ENCODE peak calls at places on chromosomes 6 and 20, in seven cellular contexts. One of them, this sample, is unnamed. For H3K4me1, the result is how much of the 10 kb centered on the place peaks cover.

GRCh38 chr6:93105017-93105416 is 314.3 kb downstream of the EPHA7 start:
- DNase-seq in IMR-90: peak
- DNase-seq in ascending aorta: no peak
- DNase-seq in H1: no peak
- DNase-seq in CD8-positive, alpha-beta memory T cell: no peak
- DNase-seq in pancreas: no peak
- DNase-seq in MM.1S: no peak
- DNase-seq in this sample: no peak

GRCh38 chr6:52577022-52577777 is at the start of gene TRAM2:
- DNase-seq in IMR-90: peak
- DNase-seq in pancreas: peak
- DNase-seq in H1: peak
- DNase-seq in MM.1S: peak
- DNase-seq in CD8-positive, alpha-beta memory T cell: peak
- DNase-seq in ascending aorta: peak
- DNase-seq in this sample: peak

GRCh38 chr20:36408219-36408618 is 102.1 kb downstream of the DLGAP4 start:
- DNase-seq in MM.1S: no peak
- DNase-seq in IMR-90: peak
- DNase-seq in pancreas: no peak
- DNase-seq in CD8-positive, alpha-beta memory T cell: no peak
- DNase-seq in ascending aorta: no peak
- DNase-seq in H1: no peak
- DNase-seq in this sample: no peak

GRCh38 chr6:21593412-21593926 is at the start of gene SOX4:
- DNase-seq in H1: peak
- DNase-seq in IMR-90: peak
- DNase-seq in CD8-positive, alpha-beta memory T cell: peak
- DNase-seq in pancreas: peak
- DNase-seq in MM.1S: peak
- DNase-seq in ascending aorta: peak
- DNase-seq in this sample: peak

GRCh38 chr6:130900913-130901312 is 73.7 kb downstream of the SMLR1 start:
- DNase-seq in CD8-positive, alpha-beta memory T cell: no peak
- DNase-seq in H1: no peak
- DNase-seq in IMR-90: peak
- DNase-seq in MM.1S: no peak
- DNase-seq in ascending aorta: peak
- DNase-seq in pancreas: no peak
- DNase-seq in this sample: no peak

GRCh38 chr6:39980839-39981580 is 46.7 kb upstream of the MOCS1 start:
- DNase-seq in MM.1S: peak
- DNase-seq in ascending aorta: no peak
- DNase-seq in CD8-positive, alpha-beta memory T cell: no peak
- DNase-seq in H1: peak
- DNase-seq in pancreas: no peak
- DNase-seq in IMR-90: peak
- DNase-seq in this sample: no peak

GRCh38 chr6:89237158-89237557 is 20.0 kb upstream of the GABRR1 start:
- DNase-seq in CD8-positive, alpha-beta memory T cell: no peak
- DNase-seq in MM.1S: no peak
- DNase-seq in ascending aorta: no peak
- DNase-seq in IMR-90: no peak
- DNase-seq in pancreas: no peak
- DNase-seq in H1: no peak
- DNase-seq in this sample: no peak

GRCh38 chr6:22708469-22708868 is 139.1 kb downstream of the HDGFL1 start:
- DNase-seq in CD8-positive, alpha-beta memory T cell: no peak
- DNase-seq in ascending aorta: no peak
- DNase-seq in IMR-90: no peak
- DNase-seq in MM.1S: no peak
- DNase-seq in H1: no peak
- DNase-seq in pancreas: no peak
- DNase-seq in this sample: no peak

GRCh38 chr6:89122625-89123024 is 4.8 kb upstream of the SRSF12 start:
- DNase-seq in ascending aorta: no peak
- DNase-seq in pancreas: no peak
- DNase-seq in IMR-90: peak
- DNase-seq in H1: no peak
- DNase-seq in CD8-positive, alpha-beta memory T cell: no peak
- DNase-seq in MM.1S: peak
- DNase-seq in this sample: no peak

GRCh38 chr6:169323221-169323620 is 69.6 kb upstream of the THBS2 start:
- DNase-seq in pancreas: no peak
- DNase-seq in MM.1S: no peak
- DNase-seq in CD8-positive, alpha-beta memory T cell: no peak
- DNase-seq in IMR-90: no peak
- DNase-seq in H1: no peak
- DNase-seq in ascending aorta: no peak
- DNase-seq in this sample: no peak

GRCh38 chr6:26363882-26364825 is 844 bp upstream of the BTN3A2 start:
- DNase-seq in MM.1S: no peak
- DNase-seq in CD8-positive, alpha-beta memory T cell: no peak
- DNase-seq in ascending aorta: no peak
- DNase-seq in H1: no peak
- DNase-seq in IMR-90: no peak
- DNase-seq in pancreas: no peak
- DNase-seq in this sample: no peak

GRCh38 chr20:19397676-19398075 is 185.2 kb downstream of the SLC24A3 start:
- DNase-seq in IMR-90: no peak
- DNase-seq in MM.1S: peak
- DNase-seq in CD8-positive, alpha-beta memory T cell: no peak
- DNase-seq in pancreas: no peak
- DNase-seq in H1: no peak
- DNase-seq in ascending aorta: no peak
- DNase-seq in this sample: no peak

GRCh38 chr20:57526067-57526884 is 1.3 kb upstream of the CTCFL start:
- DNase-seq in IMR-90: no peak
- DNase-seq in CD8-positive, alpha-beta memory T cell: no peak
- DNase-seq in pancreas: no peak
- DNase-seq in H1: peak
- DNase-seq in ascending aorta: no peak
- DNase-seq in MM.1S: no peak
- DNase-seq in this sample: no peak

GRCh38 chr6:101582786-101583185 is 189.3 kb downstream of the GRIK2 start:
- DNase-seq in pancreas: no peak
- DNase-seq in ascending aorta: no peak
- DNase-seq in CD8-positive, alpha-beta memory T cell: no peak
- DNase-seq in MM.1S: no peak
- DNase-seq in H1: no peak
- DNase-seq in IMR-90: no peak
- DNase-seq in this sample: no peak

GRCh38 chr6:97813881-97814280 is 530.9 kb upstream of the MMS22L start:
- DNase-seq in IMR-90: no peak
- DNase-seq in ascending aorta: no peak
- DNase-seq in H1: no peak
- DNase-seq in MM.1S: no peak
- DNase-seq in pancreas: no peak
- DNase-seq in CD8-positive, alpha-beta memory T cell: no peak
- DNase-seq in this sample: no peak

GRCh38 chr6:120260713-120261112 is 911.2 kb upstream of the MAN1A1 start:
- DNase-seq in MM.1S: no peak
- DNase-seq in H1: no peak
- DNase-seq in ascending aorta: no peak
- DNase-seq in CD8-positive, alpha-beta memory T cell: no peak
- DNase-seq in IMR-90: no peak
- DNase-seq in pancreas: no peak
- DNase-seq in this sample: no peak

GRCh38 chr6:168370310-168370991 is 50.9 kb upstream of the DACT2 start:
- DNase-seq in IMR-90: no peak
- DNase-seq in H1: peak
- DNase-seq in pancreas: peak
- DNase-seq in CD8-positive, alpha-beta memory T cell: no peak
- DNase-seq in ascending aorta: peak
- DNase-seq in MM.1S: peak
- DNase-seq in this sample: peak

GRCh38 chr6:36129889-36130671 is at the start of gene MAPK13:
- DNase-seq in MM.1S: peak
- DNase-seq in IMR-90: peak
- DNase-seq in ascending aorta: peak
- DNase-seq in H1: peak
- DNase-seq in pancreas: peak
- DNase-seq in CD8-positive, alpha-beta memory T cell: no peak
- DNase-seq in this sample: peak

GRCh38 chr20:23231561-23232218 is 118.9 kb upstream of the NXT1 start:
- DNase-seq in pancreas: no peak
- DNase-seq in IMR-90: peak
- DNase-seq in CD8-positive, alpha-beta memory T cell: no peak
- DNase-seq in MM.1S: no peak
- DNase-seq in ascending aorta: no peak
- DNase-seq in H1: peak
- DNase-seq in this sample: no peak

GRCh38 chr6:77548662-77549366 is 85.5 kb upstream of the HTR1B start:
- DNase-seq in ascending aorta: no peak
- DNase-seq in MM.1S: peak
- DNase-seq in H1: no peak
- DNase-seq in IMR-90: no peak
- DNase-seq in pancreas: no peak
- DNase-seq in CD8-positive, alpha-beta memory T cell: no peak
- DNase-seq in this sample: no peak

GRCh38 chr6:101117397-101118185 is 236.5 kb upstream of the ASCC3 start:
- DNase-seq in ascending aorta: no peak
- DNase-seq in H1: peak
- DNase-seq in CD8-positive, alpha-beta memory T cell: no peak
- DNase-seq in MM.1S: no peak
- DNase-seq in pancreas: peak
- DNase-seq in IMR-90: no peak
- DNase-seq in this sample: no peak

GRCh38 chr20:21235713-21236445 is 67.3 kb upstream of the XRN2 start:
- DNase-seq in H1: peak
- DNase-seq in pancreas: peak
- DNase-seq in IMR-90: peak
- DNase-seq in CD8-positive, alpha-beta memory T cell: peak
- DNase-seq in MM.1S: peak
- DNase-seq in ascending aorta: peak
- DNase-seq in this sample: peak

GRCh38 chr6:31441368-31442267 is 38.2 kb downstream of the MICA start:
- DNase-seq in IMR-90: peak
- DNase-seq in CD8-positive, alpha-beta memory T cell: peak
- DNase-seq in pancreas: peak
- DNase-seq in MM.1S: peak
- DNase-seq in ascending aorta: peak
- DNase-seq in H1: peak
- DNase-seq in this sample: peak

GRCh38 chr6:111922454-111923297 is 49.4 kb upstream of the FYN start:
- DNase-seq in pancreas: no peak
- DNase-seq in MM.1S: no peak
- DNase-seq in H1: no peak
- DNase-seq in IMR-90: peak
- DNase-seq in CD8-positive, alpha-beta memory T cell: no peak
- DNase-seq in ascending aorta: no peak
- DNase-seq in this sample: no peak

GRCh38 chr6:108453601-108454157 is 107.0 kb upstream of the FOXO3 start:
- DNase-seq in IMR-90: peak
- DNase-seq in pancreas: no peak
- DNase-seq in MM.1S: peak
- DNase-seq in CD8-positive, alpha-beta memory T cell: no peak
- DNase-seq in ascending aorta: no peak
- DNase-seq in H1: no peak
- DNase-seq in this sample: no peak

GRCh38 chr6:42808492-42809483 is 26.9 kb downstream of the BICRAL start:
- DNase-seq in ascending aorta: peak
- DNase-seq in MM.1S: no peak
- DNase-seq in IMR-90: no peak
- DNase-seq in H1: no peak
- DNase-seq in CD8-positive, alpha-beta memory T cell: no peak
- DNase-seq in pancreas: no peak
- DNase-seq in this sample: no peak
- H3K4me3 ChIP-seq in ascending aorta: no peak
- H3K4me3 ChIP-seq in MM.1S: no peak
- H3K4me3 ChIP-seq in IMR-90: no peak
- H3K4me3 ChIP-seq in H1: no peak
- H3K4me3 ChIP-seq in CD8-positive, alpha-beta memory T cell: no peak
- H3K4me3 ChIP-seq in pancreas: no peak
- H3K4me3 ChIP-seq in this sample: no peak

GRCh38 chr6:16472349-16473069 is 234.1 kb downstream of the GMPR start:
- DNase-seq in CD8-positive, alpha-beta memory T cell: no peak
- DNase-seq in H1: no peak
- DNase-seq in MM.1S: no peak
- DNase-seq in ascending aorta: no peak
- DNase-seq in pancreas: no peak
- DNase-seq in IMR-90: peak
- DNase-seq in this sample: no peak

GRCh38 chr6:16470502-16471221 is 232.3 kb downstream of the GMPR start:
- DNase-seq in ascending aorta: no peak
- DNase-seq in pancreas: no peak
- DNase-seq in H1: no peak
- DNase-seq in IMR-90: no peak
- DNase-seq in MM.1S: no peak
- DNase-seq in CD8-positive, alpha-beta memory T cell: no peak
- DNase-seq in this sample: no peak

GRCh38 chr6:16473184-16473907 is 235.0 kb downstream of the GMPR start:
- DNase-seq in MM.1S: peak
- DNase-seq in CD8-positive, alpha-beta memory T cell: no peak
- DNase-seq in H1: no peak
- DNase-seq in pancreas: no peak
- DNase-seq in IMR-90: no peak
- DNase-seq in ascending aorta: no peak
- DNase-seq in this sample: no peak

GRCh38 chr6:16471222-16471784 is 232.9 kb downstream of the GMPR start:
- DNase-seq in pancreas: no peak
- DNase-seq in MM.1S: no peak
- DNase-seq in ascending aorta: no peak
- DNase-seq in IMR-90: peak
- DNase-seq in H1: no peak
- DNase-seq in CD8-positive, alpha-beta memory T cell: no peak
- DNase-seq in this sample: no peak

GRCh38 chr6:16471898-16472297 is 233.5 kb downstream of the GMPR start:
- DNase-seq in H1: no peak
- DNase-seq in pancreas: no peak
- DNase-seq in IMR-90: no peak
- DNase-seq in CD8-positive, alpha-beta memory T cell: no peak
- DNase-seq in MM.1S: no peak
- DNase-seq in ascending aorta: no peak
- DNase-seq in this sample: no peak
- H3K4me1 ChIP-seq in H1: under half
- H3K4me1 ChIP-seq in pancreas: under half
- H3K4me1 ChIP-seq in IMR-90: under half
- H3K4me1 ChIP-seq in CD8-positive, alpha-beta memory T cell: under half
- H3K4me1 ChIP-seq in MM.1S: under half
- H3K4me1 ChIP-seq in ascending aorta: under half
- H3K4me1 ChIP-seq in this sample: under half

DNA sequence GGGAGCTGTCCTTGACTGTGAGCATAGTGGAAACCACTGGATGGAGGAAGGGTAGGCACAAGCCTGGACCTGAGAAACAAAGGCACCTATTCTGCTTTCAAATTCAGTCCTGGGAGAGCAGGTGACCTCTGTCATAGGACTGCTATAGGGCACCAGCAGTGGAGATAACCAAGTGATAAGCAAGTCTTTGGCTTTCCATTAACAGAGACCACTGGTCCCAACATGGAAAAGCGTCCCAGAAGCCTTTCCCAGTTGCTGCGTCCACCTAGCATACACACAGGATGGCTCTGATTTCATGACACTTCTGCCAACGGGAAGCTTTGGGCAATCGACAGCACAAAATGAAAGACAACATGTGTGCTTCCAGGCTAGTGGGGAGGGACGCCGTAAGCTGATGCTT is 8.9 kb downstream of the SLC22A3 start:
- DNase-seq in IMR-90: no peak
- DNase-seq in ascending aorta: no peak
- DNase-seq in pancreas: no peak
- DNase-seq in H1: no peak
- DNase-seq in MM.1S: no peak
- DNase-seq in CD8-positive, alpha-beta memory T cell: no peak
- DNase-seq in this sample: no peak
- H3K4me3 ChIP-seq in IMR-90: no peak
- H3K4me3 ChIP-seq in ascending aorta: no peak
- H3K4me3 ChIP-seq in pancreas: no peak
- H3K4me3 ChIP-seq in H1: no peak
- H3K4me3 ChIP-seq in MM.1S: no peak
- H3K4me3 ChIP-seq in CD8-positive, alpha-beta memory T cell: no peak
- H3K4me3 ChIP-seq in this sample: no peak

GRCh38 chr6:167050903-167051302 is 51.7 kb downstream of the CEP43 start:
- DNase-seq in IMR-90: no peak
- DNase-seq in ascending aorta: no peak
- DNase-seq in MM.1S: no peak
- DNase-seq in pancreas: no peak
- DNase-seq in CD8-positive, alpha-beta memory T cell: no peak
- DNase-seq in H1: no peak
- DNase-seq in this sample: no peak
- H3K4me1 ChIP-seq in IMR-90: under half
- H3K4me1 ChIP-seq in ascending aorta: under half
- H3K4me1 ChIP-seq in MM.1S: under half
- H3K4me1 ChIP-seq in pancreas: under half
- H3K4me1 ChIP-seq in CD8-positive, alpha-beta memory T cell: under half
- H3K4me1 ChIP-seq in H1: under half
- H3K4me1 ChIP-seq in this sample: under half